ENCODE peak calls at places on chromosomes 1 and 21, in seven cellular contexts. Q is breast epithelium, J is astrocyte of the spinal cord, P is mucosa of descending colon, S is left ventricle myocardium inferior, C is heart right ventricle, H is WERI-Rb-1. B is an unnamed sample.

GRCh38 chr21:27759091-27759659 is 792.3 kb upstream of the ADAMTS5 start:
- DNase-seq in Q (no peak), J (no peak), P (peak; percentile 68), S (peak; percentile 17), C (peak; percentile 27), H (peak; percentile 16), B (no peak)

GRCh38 chr1:230487773-230488428 is 61.8 kb upstream of the PGBD5 start:
- DNase-seq in Q (no peak), J (no peak), P (no peak), S (no peak), C (no peak), H (no peak), B (no peak)

GRCh38 chr1:25707280-25708016 is 90.9 kb downstream of the MAN1C1 start:
- DNase-seq in Q (no peak), J (no peak), P (no peak), S (no peak), C (no peak), H (no peak), B (no peak)

GRCh38 chr1:43349594-43350306 is 9.0 kb upstream of the CDC20 start:
- DNase-seq in Q (peak; percentile 30), J (peak; percentile 85), P (no peak), S (no peak), C (peak; percentile 41), H (no peak), B (no peak)

GRCh38 chr1:46806196-46807020 is 7.6 kb downstream of the CYP4B1 start:
- DNase-seq in Q (peak; percentile 66), J (no peak), P (no peak), S (peak; percentile 79), C (peak; percentile 69), H (no peak), B (peak; percentile 89)

GRCh38 chr1:235015291-235015990 is 113.2 kb downstream of the TOMM20 start:
- DNase-seq in Q (no peak), J (no peak), P (no peak), S (no peak), C (no peak), H (peak; percentile 5), B (no peak)

GRCh38 chr1:226975909-226976670 is 36.0 kb downstream of the COQ8A start:
- DNase-seq in Q (no peak), J (no peak), P (no peak), S (no peak), C (no peak), H (no peak), B (peak; percentile 55)

GRCh38 chr1:163085041-163085903 is 16.1 kb downstream of the RGS4 start:
- DNase-seq in Q (no peak), J (no peak), P (no peak), S (no peak), C (no peak), H (no peak), B (no peak)

GRCh38 chr1:204130989-204131892 is 20.6 kb downstream of the ETNK2 start:
- DNase-seq in Q (peak; percentile 34), J (peak; percentile 90), P (no peak), S (no peak), C (no peak), H (no peak), B (no peak)

GRCh38 chr1:9166289-9167235 is 37.7 kb upstream of the GPR157 start:
- DNase-seq in Q (no peak), J (peak; percentile 94), P (no peak), S (no peak), C (no peak), H (no peak), B (peak; percentile 59)

GRCh38 chr1:183477986-183478781 is 5.9 kb downstream of the SMG7 start:
- DNase-seq in Q (no peak), J (no peak), P (no peak), S (no peak), C (no peak), H (no peak), B (no peak)

GRCh38 chr1:228222548-228222947 is 14.7 kb downstream of the OBSCN start:
- DNase-seq in Q (peak; percentile 4), J (no peak), P (no peak), S (no peak), C (no peak), H (no peak), B (no peak)

GRCh38 chr1:56063461-56063860 is 515.9 kb downstream of the PLPP3 start:
- DNase-seq in Q (peak; percentile 67), J (no peak), P (no peak), S (peak; percentile 47), C (peak; percentile 46), H (no peak), B (no peak)

GRCh38 chr1:201570886-201571624 is 32.1 kb downstream of the NAV1 start:
- DNase-seq in Q (no peak), J (no peak), P (no peak), S (no peak), C (peak; percentile 28), H (no peak), B (no peak)

GRCh38 chr1:192958871-192959270 is 100.3 kb downstream of the UCHL5 start:
- DNase-seq in Q (no peak), J (peak; percentile 69), P (no peak), S (no peak), C (no peak), H (no peak), B (no peak)

DNA sequence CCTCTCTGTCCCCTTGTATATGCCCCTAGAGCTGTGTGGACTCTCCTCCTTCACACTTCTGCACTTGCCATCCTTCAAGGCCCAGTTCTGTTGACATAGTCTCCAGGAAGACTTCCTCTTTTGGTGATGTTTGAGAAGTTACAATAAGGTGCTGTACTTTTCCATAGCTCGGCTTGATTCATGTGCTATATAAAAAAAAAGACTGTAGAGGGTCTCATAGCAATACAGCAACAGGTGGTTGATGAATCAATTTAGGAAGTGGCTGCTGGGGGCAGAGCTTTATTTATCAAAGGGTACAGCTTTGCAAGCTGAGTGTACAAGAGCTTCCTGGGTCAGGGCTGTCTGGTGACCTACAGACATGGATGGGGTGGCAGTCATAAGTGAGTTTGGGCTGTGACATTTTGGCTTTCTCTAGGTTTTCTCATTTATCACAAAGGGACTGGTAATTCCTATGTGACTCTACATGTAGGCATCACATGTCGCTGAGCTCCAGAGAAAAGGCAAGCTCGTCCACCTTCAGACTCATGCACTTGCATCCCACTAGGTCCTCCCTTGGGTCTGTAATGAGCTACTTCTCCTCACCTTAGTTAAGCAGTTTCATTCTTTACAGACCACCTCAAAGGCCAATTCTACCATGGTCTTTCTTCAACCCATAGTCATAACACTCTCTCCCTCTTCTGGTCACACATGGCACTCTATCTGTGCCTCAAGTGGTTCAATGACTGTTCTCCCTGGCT is 102.5 kb downstream of the RUNX1 start:
- DNase-seq in Q (no peak), J (no peak), P (no peak), S (no peak), C (no peak), H (no peak), B (no peak)
- TF ChIP-seq CTCF in Q (no peak), J (no peak), P (no peak), S (no peak), C (no peak), H (no peak), B (no peak)

DNA sequence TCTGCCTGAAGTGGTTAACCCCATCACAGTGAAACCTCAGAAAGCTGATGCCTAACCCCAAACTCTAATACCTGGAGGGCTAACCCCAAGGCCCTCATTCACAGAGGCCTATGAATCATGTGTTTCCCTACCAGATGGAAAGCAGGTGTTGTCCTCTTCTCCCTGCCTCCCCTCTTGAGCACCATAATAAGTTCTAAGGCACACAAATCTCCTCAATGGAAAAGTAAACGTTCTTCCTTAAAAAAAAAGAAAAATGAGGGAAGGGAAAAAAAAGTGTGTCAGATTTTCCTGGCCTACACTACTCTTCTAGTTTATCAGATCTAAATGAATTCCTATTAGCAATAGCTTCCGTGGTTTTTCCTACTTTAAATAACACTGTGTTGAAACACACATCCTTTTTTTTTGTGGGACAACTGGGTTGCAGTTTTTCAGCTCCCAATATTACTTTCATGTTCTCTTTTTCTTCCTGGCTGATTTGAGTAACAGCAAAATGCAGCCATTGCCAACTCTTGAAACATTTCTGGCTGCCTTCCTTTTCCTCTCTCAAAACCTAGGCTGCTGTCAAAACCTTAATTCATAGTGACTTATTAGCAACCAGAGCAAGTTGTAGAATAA is 43.2 kb downstream of the SLC44A3 start:
- DNase-seq in Q (peak; percentile 35), J (peak; percentile 78), P (no peak), S (no peak), C (no peak), H (no peak), B (no peak)
- H3K4me3 ChIP-seq in Q (peak overlapping the region; percentile 49), J (no peak overlapping the region), P (no peak overlapping the region), S (no peak overlapping the region), C (no peak overlapping the region), H (no peak overlapping the region), B (peak overlapping the region; percentile 0)

GRCh38 chr21:45916011-45916840 is 65.3 kb upstream of the COL6A1 start:
- DNase-seq in Q (no peak), J (no peak), P (no peak), S (no peak), C (no peak), H (no peak), B (peak; percentile 64)

GRCh38 chr21:45918835-45919467 is 62.6 kb upstream of the COL6A1 start:
- DNase-seq in Q (no peak), J (no peak), P (no peak), S (no peak), C (no peak), H (no peak), B (peak; percentile 41)

GRCh38 chr21:45919593-45919992 is 62.0 kb upstream of the COL6A1 start:
- DNase-seq in Q (no peak), J (no peak), P (no peak), S (no peak), C (no peak), H (no peak), B (peak; percentile 48)

GRCh38 chr21:45917241-45917640 is 64.3 kb upstream of the COL6A1 start:
- DNase-seq in Q (no peak), J (no peak), P (no peak), S (no peak), C (no peak), H (no peak), B (peak; percentile 44)

GRCh38 chr21:45918011-45918410 is 63.6 kb upstream of the COL6A1 start:
- DNase-seq in Q (no peak), J (no peak), P (no peak), S (no peak), C (no peak), H (no peak), B (peak; percentile 32)
- TF ChIP-seq CTCF in Q (no peak), J (no peak), P (no peak), S (no peak), C (no peak), H (no peak), B (no peak)

DNA sequence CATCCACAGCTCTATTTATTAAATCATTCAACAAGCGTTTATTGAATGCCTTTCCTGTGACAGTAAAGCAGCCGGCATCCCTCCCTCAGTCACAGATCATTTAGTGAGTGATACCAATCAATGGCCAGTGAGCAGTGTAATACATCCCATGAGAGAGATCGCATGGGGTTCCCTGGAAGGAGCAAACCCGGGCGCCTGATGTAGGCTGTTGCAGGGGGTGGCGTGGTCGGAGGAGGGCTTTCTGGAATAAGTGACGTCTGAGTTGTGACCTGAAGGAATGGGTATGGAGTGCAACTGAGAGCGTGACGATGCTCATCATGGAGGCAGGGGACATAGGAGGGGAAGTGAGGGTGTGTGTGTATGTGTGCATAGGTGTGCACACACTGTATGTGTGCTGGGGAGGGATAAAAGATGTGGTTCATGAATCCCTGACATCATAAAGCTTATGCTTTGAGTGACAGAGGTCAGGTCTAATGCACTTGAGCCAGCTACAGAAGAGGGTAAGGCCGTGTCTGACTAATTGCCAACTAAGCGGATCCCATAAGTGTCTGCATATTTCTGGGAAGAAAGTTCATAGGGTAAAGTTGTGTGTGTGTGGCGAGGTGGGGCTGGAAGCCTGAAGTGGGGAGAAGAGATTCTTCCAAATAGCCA is 6.5 kb downstream of the FCMR start:
- DNase-seq in Q (no peak), J (no peak), P (no peak), S (no peak), C (no peak), H (no peak), B (peak; percentile 47)
- H3K4me3 ChIP-seq in Q (no peak overlapping the region), J (no peak overlapping the region), P (no peak overlapping the region), S (no peak overlapping the region), C (no peak overlapping the region), H (no peak overlapping the region), B (no peak overlapping the region)